ENCODE peak calls at places on chromosomes 5 and 9, in ten cellular contexts. G is NCI-H2081; I is hippocampal formation; F is stimulated activated CD8-positive, alpha-beta memory T cell treated with anti-CD3 and anti-CD28 coated beads, Interleukin-15, amount 100 ng/mL, for 24 hours; J is ovary; L is upper lobe of left lung; O is left cardiac atrium; A is pons; K is endothelial cell; P is AG04450. D is an unnamed sample.

GRCh38 chr9:111632695-111633388 is 1.7 kb downstream of the DNAJC25 start:
- DNase-seq in G (no peak), I (no peak), F (no peak), J (no peak), L (no peak), O (no peak), A (no peak), K (no peak), P (no peak), D (no peak)

GRCh38 chr9:70998962-70999361 is 122.5 kb downstream of the TRPM3 start:
- DNase-seq in G (no peak), I (no peak), F (no peak), J (no peak), L (no peak), O (no peak), A (no peak), K (no peak), P (no peak), D (no peak)

GRCh38 chr5:66306105-66306843 is 162.2 kb downstream of the SREK1 start:
- DNase-seq in G (peak; percentile 68), I (peak; percentile 70), F (no peak), J (peak; percentile 42), L (peak; percentile 51), O (peak; percentile 29), A (peak; percentile 81), K (peak; percentile 56), P (peak; percentile 38), D (peak; percentile 49)

GRCh38 chr9:109751253-109751652 is 28.7 kb upstream of the PALM2AKAP2 start:
- DNase-seq in G (no peak), I (peak; percentile 67), F (no peak), J (no peak), L (no peak), O (no peak), A (peak; percentile 91), K (no peak), P (peak; percentile 55), D (no peak)

GRCh38 chr5:111734013-111734412 is 23.0 kb downstream of the NREP start:
- DNase-seq in G (no peak), I (no peak), F (no peak), J (no peak), L (no peak), O (no peak), A (no peak), K (no peak), P (no peak), D (no peak)

GRCh38 chr5:133983674-133984073 is 15.2 kb upstream of the C5orf15 start:
- DNase-seq in G (no peak), I (no peak), F (no peak), J (no peak), L (no peak), O (no peak), A (no peak), K (no peak), P (no peak), D (no peak)

GRCh38 chr5:143842920-143843319 is 31.0 kb downstream of the HMHB1 start:
- DNase-seq in G (no peak), I (no peak), F (no peak), J (no peak), L (no peak), O (no peak), A (no peak), K (no peak), P (no peak), D (no peak)

GRCh38 chr5:145056805-145057204 is 778.3 kb downstream of the PRELID2 start:
- DNase-seq in G (no peak), I (no peak), F (no peak), J (no peak), L (no peak), O (no peak), A (no peak), K (no peak), P (no peak), D (no peak)

GRCh38 chr9:83706703-83707517 is 848 bp downstream of the UBQLN1 start:
- DNase-seq in G (peak; percentile 43), I (no peak), F (peak; percentile 41), J (no peak), L (peak; percentile 29), O (peak; percentile 45), A (peak; percentile 7), K (peak; percentile 80), P (no peak), D (peak; percentile 45)

GRCh38 chr5:119010206-119010605 is 21.9 kb upstream of the DTWD2 start:
- DNase-seq in G (no peak), I (no peak), F (no peak), J (no peak), L (no peak), O (no peak), A (no peak), K (no peak), P (no peak), D (no peak)

GRCh38 chr9:88198346-88198807 is 60.1 kb upstream of the SPATA31C2 start:
- DNase-seq in G (no peak), I (no peak), F (no peak), J (no peak), L (peak; percentile 35), O (no peak), A (no peak), K (no peak), P (peak; percentile 41), D (no peak)

GRCh38 chr9:7009065-7009464 is 251.3 kb downstream of the KDM4C start:
- DNase-seq in G (no peak), I (no peak), F (no peak), J (no peak), L (no peak), O (no peak), A (no peak), K (no peak), P (no peak), D (no peak)

GRCh38 chr5:135005076-135005475 is 29.0 kb downstream of the PITX1 start:
- DNase-seq in G (no peak), I (no peak), F (no peak), J (no peak), L (no peak), O (no peak), A (no peak), K (no peak), P (no peak), D (no peak)

GRCh38 chr9:110541950-110542349 is 37.6 kb downstream of the SVEP1 start:
- DNase-seq in G (no peak), I (no peak), F (no peak), J (no peak), L (no peak), O (no peak), A (no peak), K (no peak), P (no peak), D (no peak)

GRCh38 chr9:18268381-18268780 is 205.6 kb upstream of the ADAMTSL1 start:
- DNase-seq in G (no peak), I (no peak), F (no peak), J (no peak), L (no peak), O (no peak), A (peak; percentile 7), K (no peak), P (no peak), D (no peak)

GRCh38 chr5:177228751-177229150 is 74.8 kb downstream of the RAB24 start:
- DNase-seq in G (no peak), I (no peak), F (no peak), J (no peak), L (no peak), O (no peak), A (no peak), K (no peak), P (no peak), D (no peak)